ENCODE peak calls at places on chromosomes 11 and 22, in five cellular contexts. J, H, C, Q and G are unnamed samples.

GRCh38 chr11:66579017-66579606 is 10.7 kb upstream of the CTSF start:
- DNase-seq in J (peak; percentile 68), H (peak; percentile 77), C (peak; percentile 93), Q (peak; percentile 87), G (peak; percentile 50)

GRCh38 chr22:23137905-23138520 is 3.8 kb downstream of the RSPH14 start:
- DNase-seq in J (peak; percentile 79), H (no peak), C (no peak), Q (no peak), G (no peak)

GRCh38 chr22:31892080-31892433 is 52.3 kb upstream of the YWHAH start:
- DNase-seq in J (no peak), H (no peak), C (no peak), Q (no peak), G (no peak)

GRCh38 chr22:25362883-25363240 is 143.4 kb downstream of the CRYBB2 start:
- DNase-seq in J (no peak), H (peak; percentile 25), C (no peak), Q (no peak), G (no peak)

GRCh38 chr22:21449531-21450319 is 17.5 kb upstream of the TMEM191C start:
- DNase-seq in J (no peak), H (peak; percentile 39), C (peak; percentile 42), Q (no peak), G (no peak)

GRCh38 chr11:116072776-116073175 is 568.6 kb upstream of the CADM1 start:
- DNase-seq in J (no peak), H (no peak), C (peak; percentile 87), Q (no peak), G (no peak)

GRCh38 chr11:63944987-63945386 is 6.2 kb downstream of the NAA40 start:
- DNase-seq in J (no peak), H (no peak), C (no peak), Q (no peak), G (peak; percentile 90)

GRCh38 chr22:36644333-36644757 is 59.2 kb downstream of the CACNG2 start:
- DNase-seq in J (peak; percentile 31), H (no peak), C (peak; percentile 90), Q (peak; percentile 20), G (no peak)

GRCh38 chr11:21949741-21950413 is 243.0 kb upstream of the ANO5 start:
- DNase-seq in J (no peak), H (no peak), C (no peak), Q (no peak), G (no peak)

GRCh38 chr11:92136792-92137191 is 87.8 kb upstream of the FAT3 start:
- DNase-seq in J (no peak), H (no peak), C (peak; percentile 77), Q (no peak), G (no peak)

GRCh38 chr11:134275534-134276395 is at the start of gene GLB1L3:
- DNase-seq in J (peak; percentile 81), H (no peak), C (peak; percentile 80), Q (peak; percentile 21), G (no peak)

GRCh38 chr22:38338772-38339379 is 21.6 kb upstream of the CSNK1E start:
- DNase-seq in J (no peak), H (no peak), C (peak; percentile 48), Q (no peak), G (no peak)

GRCh38 chr11:14764899-14765527 is 121.4 kb downstream of the PDE3B start:
- DNase-seq in J (peak; percentile 93), H (no peak), C (no peak), Q (no peak), G (no peak)

GRCh38 chr11:63478896-63479295 is 12.1 kb downstream of the PLAAT5 start:
- DNase-seq in J (peak; percentile 70), H (no peak), C (peak; percentile 82), Q (peak; percentile 71), G (peak; percentile 18)

GRCh38 chr11:88175004-88175706 is at the start of gene RAB38:
- DNase-seq in J (no peak), H (peak; percentile 53), C (peak; percentile 94), Q (no peak), G (no peak)

GRCh38 chr22:28710112-28710888 is 30.7 kb upstream of the TTC28 start:
- DNase-seq in J (no peak), H (no peak), C (no peak), Q (no peak), G (no peak)

GRCh38 chr11:93572171-93572570 is 29.0 kb upstream of the SMCO4 start:
- DNase-seq in J (no peak), H (no peak), C (no peak), Q (no peak), G (no peak)

GRCh38 chr11:72781063-72781312 is 12.9 kb downstream of the STARD10 start:
- DNase-seq in J (no peak), H (peak; percentile 71), C (peak; percentile 74), Q (no peak), G (no peak)

GRCh38 chr11:12301379-12301778 is 76.0 kb upstream of the PARVA start:
- DNase-seq in J (no peak), H (no peak), C (no peak), Q (no peak), G (no peak)

GRCh38 chr11:78251083-78251699 is 62.5 kb downstream of the USP35 start:
- DNase-seq in J (no peak), H (no peak), C (no peak), Q (no peak), G (no peak)

GRCh38 chr11:69463181-69463891 is 18.1 kb upstream of the LINC01488 start:
- DNase-seq in J (no peak), H (no peak), C (no peak), Q (no peak), G (no peak)

GRCh38 chr11:64776875-64777274 is 1.5 kb downstream of the SF1 start:
- DNase-seq in J (no peak), H (no peak), C (no peak), Q (no peak), G (no peak)

GRCh38 chr11:95577716-95578460 is 211.7 kb downstream of the FAM76B start:
- DNase-seq in J (no peak), H (no peak), C (no peak), Q (no peak), G (no peak)

GRCh38 chr11:13030857-13031256 is 21.7 kb downstream of the RASSF10 start:
- DNase-seq in J (no peak), H (peak; percentile 86), C (no peak), Q (no peak), G (no peak)

GRCh38 chr11:7251836-7252682 is at the start of gene SYT9:
- DNase-seq in J (no peak), H (peak; percentile 58), C (peak; percentile 93), Q (peak; percentile 38), G (no peak)

GRCh38 chr11:75547617-75548054 is 14.4 kb upstream of the SERPINH1 start:
- DNase-seq in J (no peak), H (no peak), C (peak; percentile 92), Q (peak; percentile 89), G (no peak)

GRCh38 chr11:28697920-28698827 is 590.0 kb downstream of the METTL15 start:
- DNase-seq in J (no peak), H (no peak), C (peak; percentile 93), Q (peak; percentile 10), G (peak; percentile 3)

GRCh38 chr11:71222318-71223080 is 29.9 kb downstream of the SHANK2 start:
- DNase-seq in J (no peak), H (no peak), C (peak; percentile 24), Q (no peak), G (no peak)

GRCh38 chr22:41668971-41669911 is 19.4 kb downstream of the SNU13 start:
- DNase-seq in J (no peak), H (no peak), C (no peak), Q (peak; percentile 24), G (no peak)

DNA sequence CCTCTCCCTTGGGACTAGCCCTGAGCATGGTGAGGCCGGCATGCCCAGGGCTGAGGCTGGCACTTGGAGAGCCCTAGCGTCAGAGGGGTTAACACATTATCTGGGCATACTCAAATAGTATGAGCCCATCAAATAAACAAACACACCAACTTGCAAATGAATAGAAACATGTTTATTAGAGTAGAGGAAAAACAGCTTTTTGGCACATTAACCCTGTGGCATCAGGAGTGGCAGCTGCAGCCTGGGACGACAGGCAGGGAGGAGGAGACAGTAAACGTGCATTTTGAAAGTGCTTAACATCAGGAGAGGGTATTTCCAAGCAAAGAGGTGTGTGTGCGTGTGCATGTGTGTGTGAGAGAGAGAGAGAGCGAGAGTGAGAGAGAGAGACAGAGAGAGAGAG is 684.9 kb downstream of the NTM start:
- DNase-seq in J (no peak), H (no peak), C (no peak), Q (no peak), G (no peak)
- H3K4me1 ChIP-seq in J (no peaks in the 10 kb centered on the region), H (no peaks in the 10 kb centered on the region), C (no peaks in the 10 kb centered on the region), Q (no peaks in the 10 kb centered on the region), G (peaks cover 14% of the 10 kb centered on the region)

GRCh38 chr11:105670811-105671210 is 60.9 kb downstream of the GRIA4 start:
- DNase-seq in J (no peak), H (no peak), C (no peak), Q (no peak), G (no peak)
- H3K4me1 ChIP-seq in J (no peaks in the 10 kb centered on the region), H (no peaks in the 10 kb centered on the region), C (no peaks in the 10 kb centered on the region), Q (no peaks in the 10 kb centered on the region), G (no peaks in the 10 kb centered on the region)

DNA sequence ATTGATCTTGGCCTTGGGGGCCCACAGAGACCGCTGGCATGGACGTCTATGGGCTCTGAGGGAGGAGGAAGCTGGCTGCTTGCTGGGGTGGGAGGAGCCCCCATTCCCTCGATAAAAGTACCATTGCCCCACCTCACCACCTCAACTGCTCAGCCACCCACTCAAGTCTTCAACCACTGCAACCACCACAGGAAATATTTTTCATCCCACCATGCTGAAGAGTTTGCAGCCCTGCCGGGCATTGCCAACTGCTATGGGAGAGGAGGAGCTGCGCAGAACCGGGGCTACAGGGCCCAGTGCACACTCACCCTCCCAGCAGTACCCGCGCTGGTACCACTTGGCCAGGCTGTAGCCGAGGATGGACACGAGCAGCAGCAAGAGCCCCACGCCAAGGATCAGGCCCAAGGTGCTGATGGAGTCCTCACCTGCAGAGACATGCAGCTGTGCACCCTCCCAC is 29.2 kb downstream of the IL10RA start:
- DNase-seq in J (no peak), H (no peak), C (no peak), Q (no peak), G (no peak)
- H3K4me1 ChIP-seq in J (peaks cover 68% of the 10 kb centered on the region), H (no peaks in the 10 kb centered on the region), C (no peaks in the 10 kb centered on the region), Q (no peaks in the 10 kb centered on the region), G (no peaks in the 10 kb centered on the region)

GRCh38 chr11:45188127-45188526 is 41.7 kb downstream of the PRDM11 start:
- DNase-seq in J (no peak), H (no peak), C (no peak), Q (no peak), G (no peak)

GRCh38 chr11:45185228-45185729 is 38.8 kb downstream of the PRDM11 start:
- DNase-seq in J (no peak), H (no peak), C (no peak), Q (no peak), G (no peak)

GRCh38 chr11:45184640-45185039 is 38.2 kb downstream of the PRDM11 start:
- DNase-seq in J (no peak), H (no peak), C (no peak), Q (no peak), G (no peak)

GRCh38 chr11:45182902-45183301 is 36.5 kb downstream of the PRDM11 start:
- DNase-seq in J (no peak), H (no peak), C (peak; percentile 81), Q (peak; percentile 60), G (no peak)

GRCh38 chr11:45187375-45187774 is 40.9 kb downstream of the PRDM11 start:
- DNase-seq in J (no peak), H (no peak), C (no peak), Q (no peak), G (no peak)
- H3K4me1 ChIP-seq in J (no peaks in the 10 kb centered on the region), H (no peaks in the 10 kb centered on the region), C (peaks cover 5% of the 10 kb centered on the region), Q (no peaks in the 10 kb centered on the region), G (peaks cover 5% of the 10 kb centered on the region)